ENCODE peak calls at places on chromosomes 12 and 14, in ten cellular contexts. G, P, S, M, B, H, L, X, U and J are unnamed samples.

GRCh38 chr14:64561631-64562030 is 11.9 kb downstream of the PPP1R36 start:
- DNase-seq in G (no peak), M (no peak), H (no peak), P (no peak), X (no peak), S (no peak), U (no peak), B (no peak), L (no peak), J (no peak)

GRCh38 chr12:117501066-117501465 is 139.6 kb upstream of the NOS1 start:
- DNase-seq in P (no peak), B (no peak), H (no peak), M (no peak), S (no peak), X (no peak), U (no peak), L (no peak), G (no peak), J (no peak)

GRCh38 chr14:69877492-69877891 is 1.7 kb upstream of the SMOC1 start:
- DNase-seq in H (peak; percentile 30), L (no peak), S (no peak), U (no peak), P (no peak), X (peak; percentile 65), M (no peak), G (peak; percentile 33), B (no peak), J (peak; percentile 37)

GRCh38 chr12:32264995-32265394 is 134.4 kb upstream of the FGD4 start:
- DNase-seq in B (peak; percentile 30), L (no peak), U (no peak), X (no peak), G (no peak), H (peak; percentile 68), P (no peak), M (peak; percentile 46), S (no peak), J (peak; percentile 77)

GRCh38 chr14:69570836-69571330 is 3.8 kb downstream of the CCDC177 start:
- DNase-seq in M (no peak), S (no peak), H (no peak), P (no peak), G (no peak), L (no peak), B (no peak), U (no peak), X (no peak), J (no peak)

GRCh38 chr14:52443506-52443905 is 108.8 kb downstream of the TXNDC16 start:
- DNase-seq in L (no peak), G (no peak), H (no peak), X (no peak), B (no peak), P (no peak), U (no peak), S (no peak), M (peak; percentile 30), J (no peak)

GRCh38 chr14:77097689-77098469 is at the start of gene CIPC:
- DNase-seq in S (peak; percentile 100), G (peak; percentile 95), M (peak; percentile 99), X (peak; percentile 97), B (peak; percentile 94), P (peak; percentile 100), H (peak; percentile 100), U (peak; percentile 100), L (peak; percentile 99), J (peak; percentile 95)

GRCh38 chr14:67241416-67242362 is at the start of gene PALS1:
- DNase-seq in L (peak; percentile 63), H (no peak), S (no peak), U (no peak), M (peak; percentile 73), X (peak; percentile 40), G (no peak), P (no peak), B (peak; percentile 70), J (no peak)

GRCh38 chr14:53355581-53356112 is 202.5 kb upstream of the DDHD1 start:
- DNase-seq in G (peak; percentile 99), U (no peak), P (no peak), H (peak; percentile 6), X (no peak), S (no peak), B (no peak), L (no peak), M (no peak), J (no peak)

GRCh38 chr12:43315961-43316360 is 236.0 kb downstream of the ADAMTS20 start:
- DNase-seq in L (no peak), S (no peak), X (no peak), U (no peak), G (peak; percentile 79), M (peak; percentile 61), H (no peak), B (no peak), P (no peak), J (no peak)

GRCh38 chr12:47741340-47741703 is 16.0 kb upstream of the ENDOU start:
- DNase-seq in M (no peak), P (peak; percentile 81), U (peak; percentile 60), H (peak; percentile 75), L (peak; percentile 47), X (no peak), B (no peak), S (peak; percentile 88), G (no peak), J (peak; percentile 93)

GRCh38 chr12:126895946-126896520 is 1370.9 kb upstream of the TMEM132C start:
- DNase-seq in B (no peak), L (no peak), G (no peak), U (no peak), M (no peak), H (no peak), P (no peak), S (no peak), X (no peak), J (no peak)

GRCh38 chr12:107759410-107759809 is 1.5 kb downstream of the PRDM4 start:
- DNase-seq in M (peak; percentile 82), U (no peak), S (no peak), B (no peak), G (peak; percentile 79), X (no peak), H (peak; percentile 44), L (no peak), P (no peak), J (peak; percentile 74)

GRCh38 chr14:32509632-32510187 is 180.6 kb downstream of the AKAP6 start:
- DNase-seq in H (no peak), X (no peak), M (peak; percentile 91), P (peak; percentile 52), L (peak; percentile 31), B (no peak), U (no peak), S (peak; percentile 55), G (peak; percentile 95), J (no peak)

GRCh38 chr12:89662623-89663022 is 46.0 kb downstream of the ATP2B1 start:
- DNase-seq in G (no peak), P (no peak), H (no peak), U (no peak), X (no peak), B (no peak), M (no peak), L (no peak), S (no peak), J (no peak)

GRCh38 chr12:2739832-2740641 is 54.7 kb upstream of the FKBP4 start:
- DNase-seq in H (no peak), M (peak; percentile 41), P (no peak), X (no peak), L (peak; percentile 41), B (no peak), G (peak; percentile 15), S (no peak), U (no peak), J (no peak)

GRCh38 chr12:45304514-45305178 is 88.8 kb downstream of the ANO6 start:
- DNase-seq in B (no peak), S (no peak), X (no peak), L (no peak), M (no peak), P (no peak), H (no peak), U (no peak), G (no peak), J (no peak)

GRCh38 chr14:35374273-35374681 is 30.3 kb downstream of the NFKBIA start:
- DNase-seq in P (no peak), B (no peak), S (no peak), H (no peak), G (peak; percentile 86), X (no peak), U (peak; percentile 54), L (no peak), M (peak; percentile 95), J (no peak)

GRCh38 chr12:69553626-69554248 is 31.5 kb upstream of the CCT2 start:
- DNase-seq in X (peak; percentile 24), P (no peak), U (no peak), H (peak; percentile 28), B (no peak), G (peak; percentile 72), L (no peak), S (no peak), M (peak; percentile 59), J (no peak)

GRCh38 chr12:74021937-74022336 is 515.7 kb upstream of the ATXN7L3B start:
- DNase-seq in S (peak; percentile 35), X (peak; percentile 6), U (peak; percentile 43), H (peak; percentile 69), P (no peak), M (no peak), G (peak; percentile 8), B (no peak), L (peak; percentile 61), J (peak; percentile 65)
- TF ChIP-seq CTCF in S (peak; percentile 54), X (peak; percentile 69), U (peak; percentile 45), H (peak; percentile 74), P (no peak), M (peak; percentile 26), G (peak; percentile 76), B (no peak), L (peak; percentile 29), J (peak; percentile 75)

GRCh38 chr12:109719123-109720022 is 5.7 kb downstream of the FAM222A start:
- DNase-seq in G (no peak), S (no peak), X (no peak), P (no peak), L (no peak), B (no peak), H (no peak), U (no peak), M (no peak), J (no peak)
- TF ChIP-seq CTCF in G (peak; percentile 5), S (no peak), X (no peak), P (no peak), L (peak; percentile 21), B (no peak), H (no peak), U (peak; percentile 57), M (peak; percentile 28), J (no peak)

DNA sequence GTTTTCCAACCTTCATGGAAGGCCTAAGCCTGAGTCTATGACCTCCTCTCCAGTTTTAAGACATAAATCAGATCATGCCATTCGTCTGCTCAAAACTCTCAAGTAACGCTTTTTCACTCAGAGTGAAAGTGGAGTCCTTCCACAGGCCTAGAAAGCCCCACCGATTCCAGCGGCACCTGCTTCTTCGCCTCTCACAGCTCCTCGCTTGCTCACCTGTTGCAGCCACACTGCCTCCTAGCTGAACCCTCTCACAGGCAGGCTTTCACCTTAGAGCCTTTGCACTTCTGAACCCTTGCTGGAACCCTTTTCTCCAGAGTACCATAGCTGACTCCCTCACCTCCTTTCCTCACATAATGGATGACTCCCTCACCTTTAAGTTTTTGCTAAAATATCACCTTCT is 301.1 kb downstream of the ZFP36L1 start:
- DNase-seq in U (no peak), H (peak; percentile 68), G (no peak), X (no peak), S (no peak), L (no peak), B (no peak), M (no peak), P (no peak), J (no peak)
- TF ChIP-seq CTCF in U (no peak), H (peak; percentile 7), G (no peak), X (peak; percentile 53), S (no peak), L (no peak), B (no peak), M (no peak), P (no peak), J (no peak)

GRCh38 chr12:6829532-6830220 is 1.5 kb downstream of the P3H3 start:
- DNase-seq in X (no peak), S (no peak), U (no peak), P (no peak), B (no peak), M (no peak), L (no peak), G (no peak), H (no peak), J (no peak)
- TF ChIP-seq CTCF in X (no peak), S (peak; percentile 18), U (no peak), P (no peak), B (no peak), M (peak; percentile 18), L (no peak), G (peak; percentile 42), H (no peak), J (peak; percentile 4)